ENCODE peak calls at places on chromosomes 3 and 15, in four cellular contexts. N, G, K and M are unnamed samples.

GRCh38 chr3:134029734-134030381 is at the start of gene SLCO2A1:
- DNase-seq in N (no peak), G (no peak), K (no peak), M (peak; percentile 40)

GRCh38 chr3:144114767-144115166 is 143.1 kb downstream of the DIPK2A start:
- DNase-seq in K (no peak), N (peak; percentile 4), G (no peak), M (no peak)

GRCh38 chr15:67117356-67117755 is 52.0 kb downstream of the SMAD3 start:
- DNase-seq in K (no peak), N (no peak), G (no peak), M (no peak)

GRCh38 chr15:58770519-58770856 is 614 bp upstream of the MINDY2 start:
- DNase-seq in G (no peak), K (no peak), N (no peak), M (peak; percentile 41)

GRCh38 chr3:146757759-146758158 is 152.6 kb upstream of the PLSCR5 start:
- DNase-seq in N (no peak), G (no peak), K (no peak), M (no peak)

GRCh38 chr15:93196136-93196670 is 107.2 kb upstream of the RGMA start:
- DNase-seq in K (no peak), G (no peak), N (peak; percentile 14), M (no peak)

GRCh38 chr3:132535575-132536441 is 61.3 kb upstream of the ACKR4 start:
- DNase-seq in N (peak; percentile 67), K (peak; percentile 69), G (peak; percentile 46), M (peak; percentile 54)

GRCh38 chr3:183210862-183211341 is 42.2 kb upstream of the B3GNT5 start:
- DNase-seq in K (no peak), G (no peak), N (no peak), M (no peak)

GRCh38 chr3:46612324-46612723 is at the start of gene FAM240A:
- DNase-seq in G (no peak), N (no peak), K (no peak), M (no peak)

GRCh38 chr3:84960581-84960980 is 1.8 kb downstream of the CADM2 start:
- DNase-seq in N (no peak), K (no peak), G (no peak), M (no peak)

GRCh38 chr3:134354612-134355275 is 19.5 kb downstream of the AMOTL2 start:
- DNase-seq in G (no peak), N (no peak), K (no peak), M (no peak)

GRCh38 chr15:43275736-43276562 is 9.2 kb upstream of the TGM5 start:
- DNase-seq in K (no peak), G (no peak), N (no peak), M (no peak)

GRCh38 chr3:154225536-154225935 is 98.8 kb downstream of the DHX36 start:
- DNase-seq in N (no peak), K (no peak), G (no peak), M (no peak)

GRCh38 chr3:193225726-193226125 is 15.3 kb upstream of the PLAAT1 start:
- DNase-seq in K (no peak), G (no peak), N (no peak), M (no peak)

GRCh38 chr3:114294940-114295480 is 1.2 kb downstream of the TIGIT start:
- DNase-seq in G (no peak), K (no peak), N (no peak), M (no peak)

GRCh38 chr15:47551559-47551958 is 165.7 kb upstream of the SEMA6D start:
- DNase-seq in G (no peak), K (no peak), N (no peak), M (no peak)

DNA sequence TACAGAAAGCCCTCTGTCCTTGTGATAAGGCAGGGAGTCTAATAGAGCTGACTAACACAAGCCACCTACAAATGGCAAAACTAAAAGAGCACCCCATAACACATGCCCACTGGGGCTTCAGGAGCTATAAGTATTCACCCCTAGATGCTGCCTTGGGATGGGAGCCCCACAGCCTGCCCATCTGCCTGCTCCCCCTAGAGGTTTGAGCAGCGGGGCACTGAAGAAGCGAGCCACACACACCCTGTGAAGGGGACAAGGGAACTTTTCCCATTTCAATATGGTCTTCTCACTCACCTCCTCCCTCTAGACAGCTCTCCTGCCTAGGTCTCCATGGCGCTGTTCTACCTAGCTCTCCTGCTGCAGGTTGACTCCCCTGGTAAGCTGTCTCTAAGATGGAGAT is 261.0 kb downstream of the SHQ1 start:
- DNase-seq in G (no peak), K (no peak), N (no peak), M (no peak)
- TF ChIP-seq CTCF in G (peak; percentile 21), K (peak; percentile 30), N (no peak), M (no peak)

GRCh38 chr3:195255571-195256501 is 15.1 kb downstream of the XXYLT1 start:
- DNase-seq in N (no peak), K (no peak), G (no peak), M (no peak)

GRCh38 chr3:195251336-195252065 is 19.5 kb downstream of the XXYLT1 start:
- DNase-seq in N (no peak), K (no peak), G (no peak), M (no peak)

GRCh38 chr3:195254454-195255175 is 16.3 kb downstream of the XXYLT1 start:
- DNase-seq in G (no peak), N (no peak), K (no peak), M (no peak)

GRCh38 chr3:195255176-195255500 is 15.8 kb downstream of the XXYLT1 start:
- DNase-seq in N (no peak), K (no peak), G (no peak), M (no peak)

DNA sequence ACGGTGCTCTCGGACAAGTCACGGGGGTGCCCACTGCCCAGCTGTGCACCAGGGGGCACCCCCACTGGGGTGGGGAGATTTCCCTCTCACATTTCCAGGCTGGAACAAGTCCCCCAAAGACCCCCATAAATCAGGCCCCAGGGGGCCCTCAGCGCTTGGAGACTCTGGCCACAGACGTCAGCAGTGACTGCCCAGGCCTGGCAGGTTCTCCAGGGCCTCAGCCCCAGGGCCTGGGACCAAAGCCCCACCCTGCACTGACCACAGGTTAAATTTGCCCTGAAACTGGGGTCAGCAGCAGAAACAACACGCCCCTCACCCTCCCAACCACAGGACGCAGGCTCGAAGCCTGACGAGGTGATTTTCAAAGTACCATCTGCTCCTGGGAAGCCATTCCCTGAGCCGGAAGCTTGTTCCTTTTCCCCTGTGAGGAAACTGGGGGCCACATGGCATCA is 17.0 kb downstream of the XXYLT1 start:
- DNase-seq in N (no peak), G (no peak), K (no peak), M (no peak)
- H3K27ac ChIP-seq in N (no peak overlapping the region), G (no peak overlapping the region), K (no peak overlapping the region), M (no peak overlapping the region)

GRCh38 chr15:64634020-64634419 is 141.4 kb downstream of the RBPMS2 start:
- DNase-seq in G (no peak), N (no peak), K (peak; percentile 27), M (no peak)

GRCh38 chr15:64629063-64629462 is 146.3 kb downstream of the RBPMS2 start:
- DNase-seq in N (no peak), G (no peak), K (no peak), M (no peak)

GRCh38 chr15:64634576-64635485 is 140.6 kb downstream of the RBPMS2 start:
- DNase-seq in K (peak; percentile 72), G (no peak), N (peak; percentile 59), M (no peak)

GRCh38 chr15:64633332-64633731 is 142.1 kb downstream of the RBPMS2 start:
- DNase-seq in G (no peak), N (no peak), K (no peak), M (no peak)

GRCh38 chr15:64630403-64631107 is 144.8 kb downstream of the RBPMS2 start:
- DNase-seq in G (no peak), N (no peak), K (no peak), M (no peak)
- TF ChIP-seq CTCF in G (no peak), N (no peak), K (no peak), M (no peak)

GRCh38 chr15:79179597-79179996 is 89.0 kb upstream of the RASGRF1 start:
- DNase-seq in G (no peak), N (no peak), K (no peak), M (no peak)

GRCh38 chr15:79180318-79180717 is 89.7 kb upstream of the RASGRF1 start:
- DNase-seq in G (no peak), N (no peak), K (no peak), M (no peak)

GRCh38 chr15:79186616-79187015 is 95.9 kb upstream of the ANKRD34C start:
- DNase-seq in K (no peak), N (no peak), G (no peak), M (no peak)

GRCh38 chr15:79184465-79184892 is 93.9 kb upstream of the RASGRF1 start:
- DNase-seq in G (peak; percentile 51), K (peak; percentile 59), N (peak; percentile 68), M (peak; percentile 76)

DNA sequence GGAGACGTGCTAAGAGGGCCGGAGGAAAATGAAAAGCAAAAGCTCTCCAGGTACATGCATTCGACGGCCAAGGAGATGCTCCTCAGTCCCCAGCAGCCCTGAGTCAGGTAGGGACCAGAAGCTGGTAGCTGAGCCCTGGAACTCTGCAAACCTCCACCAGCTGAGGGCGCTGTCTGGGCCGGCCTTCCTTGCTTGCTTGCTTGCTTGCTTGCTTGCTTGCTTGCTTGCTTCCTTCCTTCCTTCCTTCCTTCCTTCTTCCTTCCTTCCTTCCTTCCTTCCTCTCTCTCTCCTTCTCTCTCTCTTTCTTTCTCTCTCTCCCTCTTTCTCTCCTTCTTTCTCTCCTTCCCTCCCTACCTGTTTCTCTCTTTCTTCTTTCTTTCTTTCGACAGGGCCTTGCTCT is 94.6 kb upstream of the RASGRF1 start:
- DNase-seq in G (peak; percentile 50), N (peak; percentile 39), K (no peak), M (no peak)
- H3K27ac ChIP-seq in G (no peak overlapping the region), N (no peak overlapping the region), K (no peak overlapping the region), M (no peak overlapping the region)

GRCh38 chr3:155991291-155991690 is 120.8 kb downstream of the GMPS start:
- DNase-seq in G (no peak), N (no peak), K (no peak), M (no peak)

GRCh38 chr3:155991847-155992246 is 121.4 kb downstream of the GMPS start:
- DNase-seq in K (no peak), N (no peak), G (no peak), M (peak; percentile 7)

DNA sequence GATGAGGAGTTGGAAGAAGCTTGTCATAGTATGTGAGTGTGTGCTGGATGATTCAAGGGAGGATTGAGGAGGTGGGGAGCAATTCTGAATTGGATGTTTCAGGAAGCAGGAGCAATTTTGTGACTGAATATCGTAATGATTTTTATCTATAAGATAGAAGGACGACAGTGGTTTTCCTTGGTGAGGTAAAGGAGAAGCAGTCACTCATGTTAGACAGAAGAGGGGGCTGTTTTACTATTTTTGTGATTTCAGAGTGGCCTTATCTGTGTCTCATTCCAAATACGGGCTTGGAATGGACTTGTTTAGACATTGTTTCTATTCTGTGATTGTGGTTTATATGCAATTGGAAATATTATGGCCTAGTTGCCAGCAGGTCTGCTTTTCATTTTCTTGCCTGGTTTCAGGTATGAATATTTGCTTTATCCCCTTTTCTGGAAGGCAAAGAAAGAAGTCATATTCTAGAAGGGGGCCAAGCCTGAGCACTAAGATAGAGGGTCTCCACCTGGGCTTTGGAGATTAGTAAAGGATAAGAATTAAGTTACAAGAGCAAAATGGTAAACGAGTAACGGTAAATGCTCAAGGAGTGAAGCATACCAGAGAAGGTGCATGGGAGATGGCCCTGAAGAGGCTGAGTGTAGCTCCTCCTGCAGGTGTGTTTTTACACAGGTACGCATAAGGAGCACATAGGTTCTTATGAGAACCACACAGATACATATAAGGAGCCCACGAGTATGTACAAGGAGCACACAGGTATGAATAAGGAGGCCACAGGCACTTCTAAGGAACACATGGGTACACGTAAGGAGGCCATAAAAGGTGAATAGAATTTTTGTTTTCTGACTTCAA is 124.6 kb upstream of the KCNAB1 start:
- DNase-seq in K (peak; percentile 41), G (peak; percentile 54), N (peak; percentile 60), M (peak; percentile 54)
- TF ChIP-seq CTCF in K (peak; percentile 72), G (peak; percentile 70), N (peak; percentile 58), M (peak; percentile 30)

GRCh38 chr3:171138027-171138426 is 111.5 kb upstream of the SLC2A2 start:
- DNase-seq in K (no peak), G (no peak), N (no peak), M (no peak)
- H3K27ac ChIP-seq in K (no peak overlapping the region), G (no peak overlapping the region), N (no peak overlapping the region), M (no peak overlapping the region)